ENCODE peak calls at places on chromosomes 11 and 22, in ten cellular contexts. N is fibroblast of lung, S is colonic mucosa, T is B cell, K is AG09309, A is HFF-Myc, H is esophagus squamous epithelium, R is nephron progenitor cell, X is HFFc6, W is AG04450. V is an unnamed sample.

GRCh38 chr11:40178470-40178869 is 1281.0 kb downstream of the LRRC4C start:
- DNase-seq in N (no peak), S (no peak), T (no peak), K (no peak), A (no peak), H (no peak), R (no peak), X (no peak), W (no peak), V (no peak)

GRCh38 chr11:106062592-106062949 is 14.6 kb downstream of the KBTBD3 start:
- DNase-seq in N (no peak), S (no peak), T (no peak), K (no peak), A (no peak), H (no peak), R (no peak), X (no peak), W (no peak), V (no peak)

GRCh38 chr11:65491163-65491465 is 7.7 kb upstream of the MALAT1 start:
- DNase-seq in N (no peak), S (no peak), T (no peak), K (no peak), A (no peak), H (no peak), R (no peak), X (no peak), W (no peak), V (no peak)

GRCh38 chr22:21443057-21443734 is 24.0 kb upstream of the TMEM191C start:
- DNase-seq in N (no peak), S (no peak), T (no peak), K (no peak), A (no peak), H (no peak), R (no peak), X (no peak), W (no peak), V (no peak)

GRCh38 chr22:39703890-39704658 is 133.5 kb downstream of the CACNA1I start:
- DNase-seq in N (peak; percentile 18), S (peak; percentile 26), T (no peak), K (no peak), A (no peak), H (no peak), R (peak; percentile 59), X (no peak), W (no peak), V (no peak)

GRCh38 chr22:45975266-45976161 is 1.4 kb downstream of the WNT7B start:
- DNase-seq in N (no peak), S (no peak), T (peak; percentile 42), K (no peak), A (no peak), H (no peak), R (no peak), X (no peak), W (no peak), V (no peak)

GRCh38 chr11:19954899-19955298 is 205.4 kb downstream of the DBX1 start:
- DNase-seq in N (peak; percentile 43), S (no peak), T (no peak), K (no peak), A (no peak), H (no peak), R (no peak), X (no peak), W (no peak), V (no peak)

GRCh38 chr22:49632199-49633009 is 195.3 kb downstream of the BRD1 start:
- DNase-seq in N (peak; percentile 52), S (peak; percentile 44), T (no peak), K (no peak), A (no peak), H (no peak), R (peak; percentile 81), X (no peak), W (no peak), V (peak; percentile 35)

GRCh38 chr22:46066691-46067090 is 83.6 kb upstream of the PPARA start:
- DNase-seq in N (no peak), S (peak; percentile 70), T (no peak), K (no peak), A (no peak), H (no peak), R (no peak), X (no peak), W (no peak), V (no peak)

GRCh38 chr11:119094816-119095065 is 6.9 kb downstream of the DPAGT1 start:
- DNase-seq in N (peak; percentile 88), S (peak; percentile 80), T (peak; percentile 80), K (peak; percentile 59), A (no peak), H (no peak), R (peak; percentile 67), X (peak; percentile 87), W (no peak), V (no peak)

GRCh38 chr11:119093666-119093950 is 8.0 kb downstream of the DPAGT1 start:
- DNase-seq in N (no peak), S (no peak), T (no peak), K (no peak), A (no peak), H (no peak), R (no peak), X (no peak), W (no peak), V (no peak)

GRCh38 chr11:119093951-119094815 is 7.5 kb downstream of the DPAGT1 start:
- DNase-seq in N (peak; percentile 43), S (peak; percentile 45), T (no peak), K (no peak), A (no peak), H (no peak), R (peak; percentile 44), X (no peak), W (no peak), V (peak; percentile 56)

GRCh38 chr11:119092880-119093665 is 8.4 kb downstream of the HMBS start:
- DNase-seq in N (peak; percentile 23), S (no peak), T (no peak), K (no peak), A (no peak), H (no peak), R (no peak), X (no peak), W (no peak), V (no peak)

GRCh38 chr11:119095066-119095880 is 6.4 kb downstream of the DPAGT1 start:
- DNase-seq in N (peak; percentile 100), S (peak; percentile 100), T (peak; percentile 97), K (peak; percentile 99), A (peak; percentile 99), H (peak; percentile 97), R (peak; percentile 98), X (peak; percentile 100), W (peak; percentile 100), V (peak; percentile 100)
- TF ChIP-seq CTCF in N (peak; percentile 4), S (no peak), T (peak; percentile 9), K (no peak), A (no peak), H (peak; percentile 3), R (no peak), X (peak; percentile 40), W (no peak), V (no peak)

GRCh38 chr11:86802601-86803051 is 2.3 kb downstream of the PRSS23 start:
- DNase-seq in N (peak; percentile 66), S (no peak), T (no peak), K (no peak), A (no peak), H (no peak), R (no peak), X (peak; percentile 50), W (no peak), V (peak; percentile 37)
- TF ChIP-seq CTCF in N (peak; percentile 66), S (peak; percentile 45), T (peak; percentile 13), K (peak; percentile 56), A (peak; percentile 47), H (no peak), R (peak; percentile 56), X (peak; percentile 77), W (peak; percentile 68), V (peak; percentile 55)

DNA sequence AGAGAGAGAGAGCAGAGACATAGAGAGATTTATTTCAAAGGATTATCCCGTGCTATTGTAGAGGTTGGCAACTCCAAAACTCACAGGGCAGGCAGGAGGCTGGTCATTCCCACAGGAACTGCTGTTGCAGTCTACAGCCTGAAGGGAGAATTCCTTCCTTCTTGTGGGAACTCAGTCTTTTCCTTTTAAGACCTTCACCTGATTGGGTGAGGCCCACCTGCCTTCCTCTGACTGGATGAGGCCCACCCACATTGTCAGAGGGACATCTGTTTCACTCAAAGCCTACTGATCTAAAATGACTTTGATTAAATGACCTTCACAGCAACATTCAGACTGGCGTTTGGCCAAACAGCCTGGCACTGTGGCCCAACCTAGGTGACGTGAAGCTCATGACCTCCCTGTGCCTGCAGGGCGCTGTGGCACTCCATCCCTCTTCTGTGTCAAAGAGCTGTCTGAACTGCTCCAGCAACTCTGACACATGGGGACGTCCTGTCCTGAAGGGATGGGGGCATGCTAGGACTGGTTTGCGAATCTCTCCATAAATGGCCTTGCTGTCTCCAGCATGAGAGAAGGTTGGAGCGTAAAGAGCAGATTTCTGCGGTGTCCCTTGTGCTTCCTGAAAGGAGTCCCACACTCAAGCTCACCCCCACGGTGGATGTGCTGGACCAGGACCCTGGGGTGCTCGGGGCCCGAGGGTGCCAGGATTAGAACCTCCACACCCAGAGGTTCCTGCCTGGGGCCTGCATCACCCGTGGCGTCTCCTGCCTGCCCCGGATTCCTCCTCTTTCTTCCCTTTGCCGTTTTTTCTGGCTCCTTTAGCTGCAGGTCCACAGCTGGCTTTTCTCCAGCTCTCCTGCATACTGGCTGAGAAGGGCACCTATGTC is 20.7 kb downstream of the KRTAP5-5 start:
- DNase-seq in N (no peak), S (no peak), T (no peak), K (no peak), A (no peak), H (no peak), R (no peak), X (no peak), W (no peak), V (no peak)
- TF ChIP-seq CTCF in N (peak; percentile 1), S (no peak), T (no peak), K (no peak), A (no peak), H (no peak), R (no peak), X (peak; percentile 9), W (no peak), V (no peak)

GRCh38 chr11:27700351-27701261 is at the start of gene BDNF:
- DNase-seq in N (peak; percentile 45), S (no peak), T (peak; percentile 25), K (no peak), A (no peak), H (no peak), R (peak; percentile 57), X (peak; percentile 36), W (no peak), V (no peak)

GRCh38 chr11:27699242-27699925 is 871 bp downstream of the BDNF start:
- DNase-seq in N (peak; percentile 59), S (no peak), T (peak; percentile 23), K (no peak), A (no peak), H (no peak), R (peak; percentile 45), X (no peak), W (no peak), V (no peak)

GRCh38 chr11:27703453-27703852 is 3.2 kb upstream of the BDNF start:
- DNase-seq in N (peak; percentile 66), S (no peak), T (no peak), K (no peak), A (no peak), H (no peak), R (no peak), X (peak; percentile 70), W (no peak), V (no peak)

GRCh38 chr11:27699926-27700350 is 317 bp downstream of the BDNF start:
- DNase-seq in N (no peak), S (no peak), T (peak; percentile 23), K (no peak), A (no peak), H (no peak), R (no peak), X (no peak), W (no peak), V (no peak)

GRCh38 chr11:27701262-27702105 is 1.2 kb upstream of the BDNF start:
- DNase-seq in N (peak; percentile 69), S (peak; percentile 33), T (peak; percentile 19), K (peak; percentile 71), A (no peak), H (no peak), R (peak; percentile 65), X (peak; percentile 74), W (no peak), V (no peak)
- TF ChIP-seq CTCF in N (peak; percentile 25), S (no peak), T (no peak), K (peak; percentile 45), A (peak; percentile 36), H (no peak), R (no peak), X (peak; percentile 72), W (peak; percentile 48), V (no peak)

V was measured in activated CD8-positive, alpha-beta T cell treated with anti-CD3 and anti-CD28 coated beads for 36 hours.